ENCODE peak calls at places on chromosome 7, in four cellular contexts. O is mesothelial cell of epicardium, G is fibroblast of the aortic adventitia, C is brain microvascular endothelial cell. S is an unnamed sample.

GRCh38 chr7:5348134-5349004 is 65.6 kb downstream of the SLC29A4 start:
- DNase-seq in O (no peak), C (no peak), G (no peak), S (no peak)

GRCh38 chr7:141688038-141688437 is 13.9 kb downstream of the DENND11 start:
- DNase-seq in G (no peak), C (no peak), O (no peak), S (no peak)

GRCh38 chr7:33781167-33781566 is 124.2 kb upstream of the BMPER start:
- DNase-seq in G (no peak), O (no peak), C (no peak), S (no peak)

GRCh38 chr7:69598081-69598486 is at the start of gene AUTS2:
- DNase-seq in O (peak), G (peak), C (peak), S (peak)

GRCh38 chr7:99485094-99485493 is 12.4 kb downstream of the ZNF789 start:
- DNase-seq in G (no peak), O (no peak), C (no peak), S (no peak)

GRCh38 chr7:85554294-85554877 is 367.5 kb upstream of the SEMA3D start:
- DNase-seq in C (peak), O (no peak), G (peak), S (peak)

GRCh38 chr7:1964913-1965578 is 267.7 kb downstream of the MAD1L1 start:
- DNase-seq in C (no peak), G (no peak), O (no peak), S (no peak)

GRCh38 chr7:159212226-159212625 is 67.6 kb upstream of the VIPR2 start:
- DNase-seq in G (no peak), O (no peak), C (no peak), S (no peak)

GRCh38 chr7:105691692-105692564 is 110.6 kb upstream of the EFCAB10 start:
- DNase-seq in O (peak), G (peak), C (peak), S (peak)

GRCh38 chr7:117004899-117005298 is 51.6 kb downstream of the ST7 start:
- DNase-seq in O (no peak), C (no peak), G (peak), S (peak)

GRCh38 chr7:85750454-85750949 is 563.6 kb upstream of the SEMA3D start:
- DNase-seq in G (peak), O (no peak), C (peak), S (peak)

GRCh38 chr7:132547806-132548205 is 28.5 kb downstream of the PLXNA4 start:
- DNase-seq in C (no peak), O (no peak), G (no peak), S (no peak)

GRCh38 chr7:157787275-157787701 is 450.5 kb downstream of the DNAJB6 start:
- DNase-seq in C (no peak), O (no peak), G (no peak), S (no peak)

GRCh38 chr7:52668435-52668834 is 367.0 kb upstream of the POM121L12 start:
- DNase-seq in G (no peak), C (no peak), O (no peak), S (no peak)

GRCh38 chr7:1961776-1962276 is 270.9 kb downstream of the MAD1L1 start:
- DNase-seq in G (peak), C (peak), O (no peak), S (peak)

GRCh38 chr7:945556-946255 is 8.8 kb downstream of the ADAP1 start:
- DNase-seq in G (no peak), C (no peak), O (no peak), S (no peak)

GRCh38 chr7:115145512-115145911 is 223.6 kb downstream of the MDFIC start:
- DNase-seq in C (no peak), O (no peak), G (peak), S (peak)

GRCh38 chr7:218316-218715 is 25.9 kb downstream of the FAM20C start:
- DNase-seq in C (no peak), G (no peak), O (no peak), S (no peak)

GRCh38 chr7:94632338-94633024 is 23.5 kb downstream of the SGCE start:
- DNase-seq in G (peak), O (no peak), C (peak), S (peak)

GRCh38 chr7:65269150-65269856 is 104.4 kb upstream of the ZNF92 start:
- DNase-seq in O (peak), C (peak), G (no peak), S (peak)

GRCh38 chr7:26011039-26011696 is 140.8 kb upstream of the NFE2L3 start:
- DNase-seq in C (no peak), G (no peak), O (no peak), S (no peak)

GRCh38 chr7:146772581-146772980 is 656.0 kb downstream of the CNTNAP2 start:
- DNase-seq in G (no peak), C (no peak), O (no peak), S (no peak)
- TF ChIP-seq CTCF in G (no peak), C (peak), O (no peak), S (no peak)

GRCh38 chr7:88789480-88790064 is 6.0 kb downstream of the TEX47 start:
- DNase-seq in O (no peak), G (peak), C (no peak), S (peak)
- TF ChIP-seq CTCF in O (peak), G (peak), C (peak), S (peak)

DNA sequence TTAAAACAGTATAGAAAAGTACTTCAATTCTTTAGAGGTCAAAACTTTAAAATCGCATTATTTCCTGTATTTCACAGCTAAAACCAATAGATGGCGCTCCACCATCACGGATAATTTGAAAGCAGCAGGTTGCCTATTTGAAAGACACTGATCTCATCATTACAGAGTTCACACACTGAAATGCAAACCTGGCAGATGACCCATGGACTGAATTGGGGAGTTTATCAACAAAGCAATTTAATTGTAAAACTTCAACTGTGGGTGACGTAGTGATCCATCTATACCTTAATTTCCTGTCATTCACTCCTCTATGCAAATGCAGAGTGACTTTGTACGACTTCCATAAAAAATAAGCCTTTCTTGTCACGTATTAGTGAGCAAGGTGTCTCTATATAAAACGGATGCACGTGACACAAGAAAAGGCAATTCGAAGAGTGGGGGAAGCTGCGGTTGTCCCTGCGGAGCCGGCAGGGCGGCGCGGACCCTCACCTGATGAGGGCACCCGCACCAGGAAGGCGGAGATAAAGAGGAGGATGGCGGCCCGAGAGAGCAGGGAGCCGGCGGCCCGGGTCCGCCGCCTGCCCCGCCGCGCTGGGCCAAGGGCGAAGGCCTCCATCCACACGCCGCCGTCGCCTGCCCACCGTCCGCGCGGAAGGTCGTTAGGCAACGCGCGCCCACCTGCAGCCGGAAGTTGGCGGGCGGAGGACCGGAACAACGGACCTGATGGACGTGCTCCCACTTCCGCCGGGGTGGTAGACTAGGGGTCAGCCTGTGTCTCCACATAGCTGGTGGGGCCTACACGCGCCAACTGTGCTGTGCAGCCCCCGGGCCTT is at the start of gene ZPBP:
- DNase-seq in C (peak), O (no peak), G (peak), S (peak)
- TF ChIP-seq CTCF in C (peak), O (peak), G (peak), S (peak)

DNA sequence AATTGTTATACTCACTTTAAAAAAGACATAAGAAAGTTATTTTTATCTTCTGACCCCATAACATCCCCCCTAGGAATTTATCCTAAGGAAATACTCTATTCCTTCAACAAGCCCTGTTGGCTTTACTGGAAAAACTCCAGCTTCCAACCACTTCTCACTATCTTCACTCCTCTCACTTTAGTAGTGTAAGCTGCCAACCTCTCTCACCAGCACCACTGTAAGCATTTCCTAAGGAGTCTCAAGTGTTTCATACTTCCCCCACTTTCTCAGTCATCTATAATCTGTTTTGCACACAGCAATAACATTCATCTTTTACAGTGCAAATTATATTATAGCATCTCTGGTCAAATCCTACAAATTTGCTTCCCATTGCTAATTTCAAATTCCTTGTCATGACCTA is 45.8 kb downstream of the GPR85 start:
- DNase-seq in C (no peak), G (no peak), O (no peak), S (no peak)
- TF ChIP-seq CTCF in C (no peak), G (no peak), O (no peak), S (no peak)

GRCh38 chr7:3201306-3201705 is 99.7 kb upstream of the SDK1 start:
- DNase-seq in C (no peak), O (no peak), G (no peak), S (no peak)

GRCh38 chr7:3201937-3202715 is 98.9 kb upstream of the SDK1 start:
- DNase-seq in C (no peak), O (no peak), G (no peak), S (no peak)

GRCh38 chr7:3198316-3198715 is 102.7 kb upstream of the SDK1 start:
- DNase-seq in C (no peak), O (no peak), G (no peak), S (no peak)

GRCh38 chr7:3197567-3198212 is 103.4 kb upstream of the SDK1 start:
- DNase-seq in C (no peak), O (no peak), G (no peak), S (no peak)

GRCh38 chr7:3200504-3200903 is 100.5 kb upstream of the SDK1 start:
- DNase-seq in C (peak), G (peak), O (no peak), S (peak)
- TF ChIP-seq CTCF in C (peak), G (peak), O (no peak), S (peak)

GRCh38 chr7:92446869-92447238 is 428 bp upstream of the GATAD1 start:
- DNase-seq in G (no peak), O (no peak), C (no peak), S (no peak)

GRCh38 chr7:92447239-92448184 is at the start of gene GATAD1:
- DNase-seq in G (peak), C (peak), O (peak), S (peak)

GRCh38 chr7:92451645-92452044 is 4.4 kb downstream of the GATAD1 start:
- DNase-seq in C (no peak), O (no peak), G (no peak), S (no peak)

DNA sequence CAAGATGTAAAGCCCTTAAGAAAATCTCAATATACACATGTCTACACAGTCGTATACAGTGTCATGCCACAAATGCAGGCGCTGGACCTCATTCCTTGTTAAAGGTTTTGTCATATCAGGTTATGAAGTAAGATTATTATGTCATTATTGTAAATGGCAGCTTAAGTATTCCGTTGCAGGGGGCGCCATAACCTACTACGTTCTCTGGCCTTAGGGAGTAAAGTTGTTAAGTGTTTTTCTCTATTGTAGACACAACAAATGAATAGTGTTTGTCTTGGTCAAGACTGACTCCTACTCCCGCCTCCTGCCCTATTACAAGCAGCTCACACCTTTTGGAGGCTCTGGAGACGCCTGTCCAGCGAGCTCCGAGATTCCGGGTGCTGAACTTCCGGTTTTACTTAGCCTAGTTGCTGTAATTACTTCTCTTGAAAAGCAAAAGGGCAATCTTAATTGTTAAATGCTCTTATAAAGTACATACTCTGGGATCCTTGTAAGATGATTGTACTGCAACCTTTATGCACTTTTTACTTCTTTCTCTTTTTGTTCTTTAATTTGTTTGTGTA is 984 bp downstream of the GATAD1 start:
- DNase-seq in G (peak), C (peak), O (no peak), S (peak)
- TF ChIP-seq CTCF in G (peak), C (peak), O (no peak), S (peak)

GRCh38 chr7:44279731-44280505 is 45.5 kb downstream of the CAMK2B start:
- DNase-seq in C (no peak), O (peak), G (no peak), S (no peak)

GRCh38 chr7:44280636-44280992 is 44.8 kb downstream of the CAMK2B start:
- DNase-seq in O (peak), C (no peak), G (no peak), S (no peak)

GRCh38 chr7:44282601-44283171 is 42.7 kb downstream of the CAMK2B start:
- DNase-seq in C (no peak), G (no peak), O (peak), S (no peak)

GRCh38 chr7:44281811-44282600 is 43.4 kb downstream of the CAMK2B start:
- DNase-seq in O (peak), G (no peak), C (no peak), S (no peak)

DNA sequence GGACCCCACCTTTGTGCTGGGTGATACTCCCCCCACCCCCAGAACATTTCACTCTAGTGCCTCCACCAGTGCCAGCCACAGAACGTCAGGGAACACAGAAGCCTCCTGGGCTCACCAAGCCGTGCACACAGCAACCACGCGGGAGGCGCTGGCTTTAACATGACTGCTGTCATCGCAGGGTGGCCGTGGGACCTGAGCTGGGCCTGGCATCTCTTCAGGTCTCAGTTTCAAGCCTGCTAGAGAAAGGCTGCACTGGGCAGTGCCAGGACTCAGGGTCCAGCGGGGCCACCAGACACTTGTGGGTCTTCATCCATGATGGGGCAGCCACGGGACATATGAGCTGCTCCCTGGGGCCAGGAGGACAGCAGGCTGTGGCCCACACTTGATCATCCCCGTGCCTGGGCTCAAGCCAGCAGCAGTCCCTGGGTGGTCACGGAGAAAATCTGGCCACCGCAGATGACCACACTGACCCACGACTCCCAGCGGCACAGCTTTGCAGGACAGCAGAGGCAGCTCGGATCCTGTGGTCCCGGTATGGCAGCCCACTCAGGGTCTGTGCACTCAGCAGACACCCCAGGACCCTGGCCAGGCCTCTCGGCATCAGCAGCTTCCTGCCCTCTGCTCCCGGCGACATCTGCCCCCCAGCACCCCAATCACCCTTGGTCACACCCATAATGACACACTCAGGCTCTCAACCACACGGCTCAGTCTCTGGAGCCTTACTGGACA is 44.2 kb downstream of the CAMK2B start:
- DNase-seq in O (peak), C (no peak), G (no peak), S (no peak)
- TF ChIP-seq CTCF in O (no peak), C (no peak), G (no peak), S (no peak)

DNA sequence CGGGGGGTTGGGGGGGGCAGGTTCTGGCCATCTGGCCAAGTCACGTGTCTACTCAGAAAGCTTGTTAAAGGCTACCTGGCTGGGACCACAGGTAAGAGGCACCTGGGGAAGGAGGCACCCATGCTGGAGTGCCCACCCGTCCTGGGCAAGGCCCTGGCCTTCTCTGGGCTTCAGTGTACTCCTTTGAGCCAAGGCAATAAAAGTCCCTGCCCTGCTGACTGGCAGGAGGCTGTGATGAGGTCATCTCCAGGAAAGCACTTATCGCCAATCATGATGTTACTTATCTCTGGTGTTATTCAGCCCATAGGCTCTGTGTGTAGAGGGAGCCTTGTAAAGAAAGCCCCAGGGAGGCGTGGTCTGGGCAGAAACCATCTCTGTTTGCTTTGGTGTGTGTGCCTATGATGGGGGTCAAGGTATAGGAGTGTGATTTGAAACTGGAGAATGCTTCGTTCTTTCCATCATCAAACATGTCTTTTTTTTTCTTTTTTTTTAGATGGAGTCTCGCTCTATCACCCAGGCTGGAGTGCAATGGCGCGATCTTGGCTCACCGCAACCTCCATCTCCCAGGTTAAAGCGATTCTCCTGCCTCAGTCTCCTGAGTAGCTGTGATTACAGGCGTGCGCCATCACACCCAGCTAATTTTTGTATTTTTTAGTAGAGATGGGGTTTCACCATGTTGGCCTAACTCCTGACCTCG is 2.5 kb upstream of the CLDN4 start:
- DNase-seq in O (no peak), G (peak), C (peak), S (peak)
- TF ChIP-seq CTCF in O (no peak), G (no peak), C (no peak), S (no peak)

GRCh38 chr7:122532406-122533269 is 166.3 kb downstream of the RNF133 start:
- DNase-seq in O (no peak), G (peak), C (no peak), S (peak)

GRCh38 chr7:122525355-122525754 is 173.6 kb downstream of the RNF133 start:
- DNase-seq in G (no peak), O (no peak), C (no peak), S (no peak)

DNA sequence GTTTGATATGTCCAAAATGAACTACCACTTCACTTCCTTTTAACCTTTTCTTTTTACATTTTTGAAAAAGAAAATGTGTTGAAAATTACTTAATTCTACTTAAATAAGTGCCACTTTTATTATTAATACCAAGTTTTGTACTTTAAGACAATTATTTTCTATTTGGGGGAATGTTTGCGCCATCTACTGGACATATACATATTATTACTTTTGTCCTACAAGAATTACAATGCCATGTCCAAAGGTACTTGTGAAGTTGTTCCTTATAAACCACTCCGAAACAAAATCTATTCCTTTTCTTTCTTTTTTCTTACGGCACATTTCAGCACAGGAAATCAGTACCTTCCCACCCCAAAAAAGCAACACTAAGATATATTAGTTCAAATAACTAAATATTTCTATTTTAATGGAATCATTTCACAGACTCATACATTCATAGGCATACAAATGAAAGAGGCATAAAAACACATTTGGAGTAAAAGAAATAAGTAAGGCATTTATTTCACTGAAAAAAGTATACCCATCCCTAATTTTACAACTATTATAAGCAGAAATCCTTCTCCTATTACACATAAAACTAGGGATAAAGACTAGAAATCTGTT is 169.9 kb downstream of the RNF133 start:
- DNase-seq in G (peak), O (no peak), C (no peak), S (peak)
- TF ChIP-seq CTCF in G (peak), O (peak), C (peak), S (peak)

S was measured in cardiac fibroblast.